ENCODE peak calls at places on chromosomes 16 and 17, in six cellular contexts. One of them, this sample, is unnamed.

GRCh38 chr16:57846078-57846697 is 43.9 kb upstream of the KIFC3 start:
- DNase-seq in H9: peak
- DNase-seq in H1: peak
- DNase-seq in IMR-90: no peak
- DNase-seq in mesenchymal stem cell: no peak
- DNase-seq in trophoblast cell: peak
- DNase-seq in this sample: no peak

GRCh38 chr16:72847187-72848044 is 200.5 kb downstream of the ZFHX3 start:
- DNase-seq in H9: peak
- DNase-seq in H1: no peak
- DNase-seq in IMR-90: peak
- DNase-seq in mesenchymal stem cell: peak
- DNase-seq in trophoblast cell: no peak
- DNase-seq in this sample: no peak

GRCh38 chr16:86566601-86566965 is at the start of gene FOXC2:
- DNase-seq in H9: peak
- DNase-seq in H1: no peak
- DNase-seq in IMR-90: peak
- DNase-seq in mesenchymal stem cell: peak
- DNase-seq in trophoblast cell: no peak
- DNase-seq in this sample: peak

GRCh38 chr17:39533891-39534290 is 72.6 kb downstream of the CDK12 start:
- DNase-seq in H9: no peak
- DNase-seq in H1: no peak
- DNase-seq in IMR-90: peak
- DNase-seq in mesenchymal stem cell: no peak
- DNase-seq in trophoblast cell: no peak
- DNase-seq in this sample: no peak

GRCh38 chr16:69566437-69567030 is 768 bp downstream of the NFAT5 start:
- DNase-seq in H9: peak
- DNase-seq in H1: no peak
- DNase-seq in IMR-90: peak
- DNase-seq in mesenchymal stem cell: peak
- DNase-seq in trophoblast cell: peak
- DNase-seq in this sample: peak

GRCh38 chr16:23877107-23878070 is 41.6 kb downstream of the PRKCB start:
- DNase-seq in H9: peak
- DNase-seq in H1: no peak
- DNase-seq in IMR-90: no peak
- DNase-seq in mesenchymal stem cell: no peak
- DNase-seq in trophoblast cell: no peak
- DNase-seq in this sample: no peak

GRCh38 chr16:53974484-53975115 is 270.6 kb downstream of the FTO start:
- DNase-seq in H9: no peak
- DNase-seq in H1: no peak
- DNase-seq in IMR-90: peak
- DNase-seq in mesenchymal stem cell: peak
- DNase-seq in trophoblast cell: no peak
- DNase-seq in this sample: no peak

GRCh38 chr17:28828294-28829040 is 14.1 kb downstream of the FAM222B start:
- DNase-seq in H9: no peak
- DNase-seq in H1: no peak
- DNase-seq in IMR-90: peak
- DNase-seq in mesenchymal stem cell: no peak
- DNase-seq in trophoblast cell: no peak
- DNase-seq in this sample: no peak

GRCh38 chr17:27549251-27549919 is 81.6 kb upstream of the LGALS9 start:
- DNase-seq in H9: no peak
- DNase-seq in H1: no peak
- DNase-seq in IMR-90: no peak
- DNase-seq in mesenchymal stem cell: no peak
- DNase-seq in trophoblast cell: no peak
- DNase-seq in this sample: no peak

GRCh38 chr16:8634991-8635736 is 13.7 kb downstream of the METTL22 start:
- DNase-seq in H9: peak
- DNase-seq in H1: peak
- DNase-seq in IMR-90: peak
- DNase-seq in mesenchymal stem cell: peak
- DNase-seq in trophoblast cell: no peak
- DNase-seq in this sample: peak

GRCh38 chr16:72836181-72836580 is 211.7 kb downstream of the ZFHX3 start:
- DNase-seq in H9: no peak
- DNase-seq in H1: no peak
- DNase-seq in IMR-90: no peak
- DNase-seq in mesenchymal stem cell: no peak
- DNase-seq in trophoblast cell: no peak
- DNase-seq in this sample: no peak

GRCh38 chr17:63774141-63774981 is at the start of gene DDX42:
- DNase-seq in H9: peak
- DNase-seq in H1: no peak
- DNase-seq in IMR-90: peak
- DNase-seq in mesenchymal stem cell: peak
- DNase-seq in trophoblast cell: peak
- DNase-seq in this sample: no peak

GRCh38 chr16:10525214-10525825 is 55.1 kb downstream of the EMP2 start:
- DNase-seq in H9: no peak
- DNase-seq in H1: no peak
- DNase-seq in IMR-90: no peak
- DNase-seq in mesenchymal stem cell: no peak
- DNase-seq in trophoblast cell: peak
- DNase-seq in this sample: no peak

GRCh38 chr17:41678907-41679739 is 9.6 kb upstream of the EIF1 start:
- DNase-seq in H9: no peak
- DNase-seq in H1: no peak
- DNase-seq in IMR-90: peak
- DNase-seq in mesenchymal stem cell: peak
- DNase-seq in trophoblast cell: no peak
- DNase-seq in this sample: no peak

GRCh38 chr16:72785886-72786285 is 262.0 kb downstream of the ZFHX3 start:
- DNase-seq in H9: no peak
- DNase-seq in H1: no peak
- DNase-seq in IMR-90: peak
- DNase-seq in mesenchymal stem cell: peak
- DNase-seq in trophoblast cell: no peak
- DNase-seq in this sample: no peak

GRCh38 chr16:2799852-2800226 is 1.6 kb downstream of the PRSS41 start:
- DNase-seq in H9: no peak
- DNase-seq in H1: no peak
- DNase-seq in IMR-90: peak
- DNase-seq in mesenchymal stem cell: peak
- DNase-seq in trophoblast cell: peak
- DNase-seq in this sample: no peak

GRCh38 chr17:38705803-38706624 is 941 bp downstream of the MLLT6 start:
- DNase-seq in H9: peak
- DNase-seq in H1: no peak
- DNase-seq in IMR-90: no peak
- DNase-seq in mesenchymal stem cell: peak
- DNase-seq in trophoblast cell: no peak
- DNase-seq in this sample: peak

GRCh38 chr17:75695830-75696271 is 25.4 kb upstream of the ITGB4 start:
- DNase-seq in H9: no peak
- DNase-seq in H1: no peak
- DNase-seq in IMR-90: no peak
- DNase-seq in mesenchymal stem cell: no peak
- DNase-seq in trophoblast cell: no peak
- DNase-seq in this sample: no peak

GRCh38 chr16:87525352-87525751 is 32.5 kb upstream of the ZCCHC14 start:
- DNase-seq in H9: no peak
- DNase-seq in H1: no peak
- DNase-seq in IMR-90: no peak
- DNase-seq in mesenchymal stem cell: no peak
- DNase-seq in trophoblast cell: no peak
- DNase-seq in this sample: no peak

GRCh38 chr16:78936060-78936459 is 664.5 kb downstream of the MAF start:
- DNase-seq in H9: no peak
- DNase-seq in H1: no peak
- DNase-seq in IMR-90: no peak
- DNase-seq in mesenchymal stem cell: no peak
- DNase-seq in trophoblast cell: no peak
- DNase-seq in this sample: no peak
- H4K91ac ChIP-seq in H9: no peak
- H4K91ac ChIP-seq in H1: no peak
- H4K91ac ChIP-seq in IMR-90: no peak
- H4K91ac ChIP-seq in mesenchymal stem cell: no peak
- H4K91ac ChIP-seq in trophoblast cell: no peak
- H4K91ac ChIP-seq in this sample: no peak

GRCh38 chr17:65137076-65137935 is at the start of gene RGS9:
- DNase-seq in H9: peak
- DNase-seq in H1: peak
- DNase-seq in IMR-90: peak
- DNase-seq in mesenchymal stem cell: peak
- DNase-seq in trophoblast cell: peak
- DNase-seq in this sample: peak

GRCh38 chr17:65131244-65131643 is 5.9 kb upstream of the RGS9 start:
- DNase-seq in H9: no peak
- DNase-seq in H1: no peak
- DNase-seq in IMR-90: no peak
- DNase-seq in mesenchymal stem cell: no peak
- DNase-seq in trophoblast cell: no peak
- DNase-seq in this sample: no peak

GRCh38 chr17:65134035-65134434 is 3.1 kb upstream of the RGS9 start:
- DNase-seq in H9: no peak
- DNase-seq in H1: no peak
- DNase-seq in IMR-90: no peak
- DNase-seq in mesenchymal stem cell: no peak
- DNase-seq in trophoblast cell: no peak
- DNase-seq in this sample: no peak

GRCh38 chr17:65130829-65131228 is 6.3 kb upstream of the RGS9 start:
- DNase-seq in H9: no peak
- DNase-seq in H1: no peak
- DNase-seq in IMR-90: no peak
- DNase-seq in mesenchymal stem cell: no peak
- DNase-seq in trophoblast cell: no peak
- DNase-seq in this sample: no peak

DNA sequence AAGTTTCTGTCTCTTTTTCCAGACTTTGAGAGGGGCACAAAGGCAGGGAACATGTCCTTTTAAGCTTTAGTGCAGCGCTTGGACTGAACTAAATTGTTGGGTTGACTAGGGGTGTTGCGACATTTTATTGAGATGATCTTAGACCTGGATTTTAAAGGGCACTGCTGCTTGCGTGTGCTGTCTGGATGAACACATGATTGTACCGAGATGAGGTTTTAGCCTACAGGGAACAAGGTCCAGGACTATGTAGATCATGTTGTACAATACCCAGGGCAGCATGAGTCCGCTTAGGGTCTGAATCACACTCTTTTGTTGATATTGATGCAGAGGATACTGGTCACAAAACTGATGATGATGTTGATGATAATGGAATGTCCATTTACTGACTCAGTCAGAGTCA is 5.2 kb upstream of the RGS9 start:
- DNase-seq in H9: no peak
- DNase-seq in H1: no peak
- DNase-seq in IMR-90: peak
- DNase-seq in mesenchymal stem cell: peak
- DNase-seq in trophoblast cell: no peak
- DNase-seq in this sample: no peak
- H4K91ac ChIP-seq in H9: no peak
- H4K91ac ChIP-seq in H1: no peak
- H4K91ac ChIP-seq in IMR-90: peak
- H4K91ac ChIP-seq in mesenchymal stem cell: no peak
- H4K91ac ChIP-seq in trophoblast cell: no peak
- H4K91ac ChIP-seq in this sample: no peak

DNA sequence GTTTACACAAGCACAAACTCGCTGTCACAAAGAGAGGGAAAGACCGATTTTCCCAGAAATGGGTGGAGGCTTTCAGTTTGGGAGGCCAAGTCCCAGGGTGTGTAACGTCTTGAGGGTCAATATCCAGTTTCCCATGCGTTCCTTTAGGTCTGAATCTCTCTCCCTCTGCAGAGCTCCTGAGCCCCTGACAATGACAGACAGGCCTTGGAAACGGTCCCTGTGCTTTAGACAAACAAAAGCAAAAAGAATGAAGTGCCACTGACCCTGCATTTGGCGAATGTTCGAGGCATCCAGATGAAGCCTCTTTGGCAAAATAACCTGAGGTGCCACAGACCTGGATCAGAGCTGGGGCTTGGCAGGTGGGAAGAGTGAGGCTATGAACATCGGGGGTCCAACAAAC is 213.4 kb downstream of the C16orf78 start:
- DNase-seq in H9: no peak
- DNase-seq in H1: no peak
- DNase-seq in IMR-90: no peak
- DNase-seq in mesenchymal stem cell: no peak
- DNase-seq in trophoblast cell: no peak
- DNase-seq in this sample: no peak
- H4K91ac ChIP-seq in H9: no peak
- H4K91ac ChIP-seq in H1: no peak
- H4K91ac ChIP-seq in IMR-90: no peak
- H4K91ac ChIP-seq in mesenchymal stem cell: no peak
- H4K91ac ChIP-seq in trophoblast cell: no peak
- H4K91ac ChIP-seq in this sample: no peak

GRCh38 chr17:5297245-5297644 is 15.2 kb downstream of the RABEP1 start:
- DNase-seq in H9: no peak
- DNase-seq in H1: no peak
- DNase-seq in IMR-90: no peak
- DNase-seq in mesenchymal stem cell: no peak
- DNase-seq in trophoblast cell: no peak
- DNase-seq in this sample: no peak

DNA sequence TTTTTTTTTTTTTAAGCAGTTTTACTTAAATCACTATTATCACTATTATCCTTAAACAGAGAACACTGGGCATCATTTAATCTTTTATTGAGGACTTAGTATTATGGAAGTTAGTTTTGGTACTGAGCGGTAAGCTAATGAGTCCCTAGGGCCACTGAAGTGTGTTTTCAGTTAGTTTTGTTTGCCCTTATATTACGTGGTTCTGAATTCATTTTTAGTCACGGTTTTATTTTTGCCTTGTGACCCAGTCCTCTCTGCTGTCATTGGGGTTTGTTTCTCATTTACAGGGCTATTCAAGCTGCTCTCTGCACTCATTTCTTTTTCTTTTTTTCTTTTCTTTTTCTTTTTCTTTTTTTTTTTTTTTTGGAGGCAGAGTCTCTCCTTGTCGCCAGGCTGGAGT is 17.3 kb downstream of the RABEP1 start:
- DNase-seq in H9: no peak
- DNase-seq in H1: no peak
- DNase-seq in IMR-90: no peak
- DNase-seq in mesenchymal stem cell: peak
- DNase-seq in trophoblast cell: no peak
- DNase-seq in this sample: no peak
- H4K91ac ChIP-seq in H9: no peak
- H4K91ac ChIP-seq in H1: no peak
- H4K91ac ChIP-seq in IMR-90: no peak
- H4K91ac ChIP-seq in mesenchymal stem cell: no peak
- H4K91ac ChIP-seq in trophoblast cell: no peak
- H4K91ac ChIP-seq in this sample: no peak

GRCh38 chr17:21397341-21398050 is 21.3 kb downstream of the KCNJ12 start:
- DNase-seq in H9: no peak
- DNase-seq in H1: no peak
- DNase-seq in IMR-90: peak
- DNase-seq in mesenchymal stem cell: peak
- DNase-seq in trophoblast cell: no peak
- DNase-seq in this sample: no peak
- H4K91ac ChIP-seq in H9: no peak
- H4K91ac ChIP-seq in H1: no peak
- H4K91ac ChIP-seq in IMR-90: peak
- H4K91ac ChIP-seq in mesenchymal stem cell: peak
- H4K91ac ChIP-seq in trophoblast cell: no peak
- H4K91ac ChIP-seq in this sample: no peak

GRCh38 chr16:89908236-89908635 is 10.4 kb upstream of the MC1R start:
- DNase-seq in H9: no peak
- DNase-seq in H1: no peak
- DNase-seq in IMR-90: no peak
- DNase-seq in mesenchymal stem cell: no peak
- DNase-seq in trophoblast cell: no peak
- DNase-seq in this sample: no peak
- H4K91ac ChIP-seq in H9: no peak
- H4K91ac ChIP-seq in H1: no peak
- H4K91ac ChIP-seq in IMR-90: no peak
- H4K91ac ChIP-seq in mesenchymal stem cell: no peak
- H4K91ac ChIP-seq in trophoblast cell: no peak
- H4K91ac ChIP-seq in this sample: no peak

This sample was measured in neuronal stem cell.